ENCODE peak calls at places on chromosome 2, in four cellular contexts. S is A549, K is WTC11, L is K562. Y is an unnamed sample.

GRCh38 chr2:38294597-38294996 is 82.5 kb downstream of the ATL2 start:
- DNase-seq in K (no peak), S (no peak), L (no peak), Y (no peak)

GRCh38 chr2:233189032-233189431 is 62.4 kb upstream of the ATG16L1 start:
- DNase-seq in K (no peak), L (no peak), S (no peak), Y (no peak)

GRCh38 chr2:73896362-73897239 is 3.8 kb downstream of the ACTG2 start:
- DNase-seq in L (no peak), S (no peak), K (no peak), Y (no peak)

GRCh38 chr2:8197101-8197500 is 484.8 kb upstream of the ID2 start:
- DNase-seq in K (no peak), S (no peak), L (no peak), Y (no peak)

GRCh38 chr2:110977388-110977787 is 143.3 kb upstream of the BCL2L11 start:
- DNase-seq in K (no peak), S (no peak), L (no peak), Y (no peak)

GRCh38 chr2:15359716-15360531 is 201.2 kb downstream of the NBAS start:
- DNase-seq in K (no peak), S (peak; percentile 55), L (no peak), Y (peak; percentile 80)

GRCh38 chr2:120768112-120769048 is 32.7 kb downstream of the GLI2 start:
- DNase-seq in K (peak; percentile 14), L (no peak), S (peak; percentile 26), Y (no peak)

GRCh38 chr2:182870227-182870626 is 3.8 kb upstream of the FRZB start:
- DNase-seq in K (peak; percentile 79), S (peak; percentile 52), L (peak; percentile 33), Y (peak; percentile 56)

GRCh38 chr2:145287686-145288085 is 767.8 kb upstream of the ZEB2 start:
- DNase-seq in L (no peak), K (no peak), S (no peak), Y (no peak)

GRCh38 chr2:215364157-215365155 is 52.6 kb downstream of the ATIC start:
- DNase-seq in K (no peak), S (no peak), L (no peak), Y (no peak)

GRCh38 chr2:127671557-127672302 is 3.6 kb downstream of the LIMS2 start:
- DNase-seq in K (no peak), S (no peak), L (no peak), Y (no peak)

GRCh38 chr2:190648289-190649034 is 421 bp upstream of the NAB1 start:
- DNase-seq in K (peak; percentile 65), S (peak; percentile 89), L (peak; percentile 86), Y (peak; percentile 58)

GRCh38 chr2:207473203-207473865 is 56.4 kb upstream of the CREB1 start:
- DNase-seq in K (peak; percentile 40), S (peak; percentile 77), L (no peak), Y (peak; percentile 30)

GRCh38 chr2:105645971-105646370 is 98.7 kb upstream of the NCK2 start:
- DNase-seq in K (no peak), L (no peak), S (no peak), Y (no peak)

GRCh38 chr2:105645031-105645940 is 99.4 kb upstream of the NCK2 start:
- DNase-seq in L (no peak), S (no peak), K (peak; percentile 54), Y (no peak)

GRCh38 chr2:105646423-105647076 is 98.2 kb upstream of the NCK2 start:
- DNase-seq in S (no peak), K (no peak), L (no peak), Y (no peak)

GRCh38 chr2:105643405-105644173 is 101.1 kb upstream of the NCK2 start:
- DNase-seq in L (no peak), S (no peak), K (no peak), Y (peak; percentile 28)

GRCh38 chr2:105644174-105644980 is 100.3 kb upstream of the NCK2 start:
- DNase-seq in L (no peak), S (peak; percentile 43), K (no peak), Y (peak; percentile 41)
- TF ChIP-seq NR3C1 in L (no peak), S (no peak), K (no peak), Y (no peak)

GRCh38 chr2:175366814-175367213 is 185.3 kb upstream of the ATP5MC3 start:
- DNase-seq in S (peak; percentile 47), L (peak; percentile 59), K (peak; percentile 45), Y (peak; percentile 53)
- TF ChIP-seq NR3C1 in S (no peak), L (no peak), K (no peak), Y (no peak)

GRCh38 chr2:85886585-85886984 is 2.2 kb downstream of the ST3GAL5 start:
- DNase-seq in L (no peak), S (peak; percentile 70), K (no peak), Y (no peak)

GRCh38 chr2:85888745-85889647 is at the start of gene ST3GAL5:
- DNase-seq in L (peak; percentile 98), K (peak; percentile 89), S (peak; percentile 92), Y (peak; percentile 73)

GRCh38 chr2:85886141-85886540 is 2.6 kb downstream of the ST3GAL5 start:
- DNase-seq in S (no peak), K (no peak), L (no peak), Y (no peak)

GRCh38 chr2:85888020-85888744 is 608 bp downstream of the ST3GAL5 start:
- DNase-seq in S (no peak), K (peak; percentile 23), L (no peak), Y (no peak)

GRCh38 chr2:85887566-85888019 is 1.2 kb downstream of the ST3GAL5 start:
- DNase-seq in S (peak; percentile 57), L (no peak), K (no peak), Y (no peak)
- TF ChIP-seq NR3C1 in S (no peak), L (no peak), K (no peak), Y (no peak)

GRCh38 chr2:10009811-10010781 is 33.3 kb upstream of the KLF11 start:
- DNase-seq in K (no peak), L (no peak), S (no peak), Y (no peak)
- TF ChIP-seq NR3C1 in K (no peak), L (no peak), S (no peak), Y (no peak)

GRCh38 chr2:239355139-239355538 is 45.7 kb downstream of the HDAC4 start:
- DNase-seq in L (no peak), S (no peak), K (no peak), Y (no peak)
- TF ChIP-seq NR3C1 in L (no peak), S (no peak), K (no peak), Y (no peak)

GRCh38 chr2:17981936-17982335 is 103.5 kb downstream of the KCNS3 start:
- DNase-seq in K (no peak), L (no peak), S (no peak), Y (no peak)

GRCh38 chr2:17976871-17977746 is 98.6 kb downstream of the KCNS3 start:
- DNase-seq in K (no peak), L (no peak), S (no peak), Y (no peak)

GRCh38 chr2:17975401-17975800 is 96.9 kb downstream of the KCNS3 start:
- DNase-seq in K (no peak), L (no peak), S (no peak), Y (no peak)

GRCh38 chr2:17979707-17980106 is 101.2 kb downstream of the KCNS3 start:
- DNase-seq in S (no peak), K (no peak), L (no peak), Y (no peak)
- TF ChIP-seq NR3C1 in S (no peak), K (no peak), L (no peak), Y (no peak)

DNA sequence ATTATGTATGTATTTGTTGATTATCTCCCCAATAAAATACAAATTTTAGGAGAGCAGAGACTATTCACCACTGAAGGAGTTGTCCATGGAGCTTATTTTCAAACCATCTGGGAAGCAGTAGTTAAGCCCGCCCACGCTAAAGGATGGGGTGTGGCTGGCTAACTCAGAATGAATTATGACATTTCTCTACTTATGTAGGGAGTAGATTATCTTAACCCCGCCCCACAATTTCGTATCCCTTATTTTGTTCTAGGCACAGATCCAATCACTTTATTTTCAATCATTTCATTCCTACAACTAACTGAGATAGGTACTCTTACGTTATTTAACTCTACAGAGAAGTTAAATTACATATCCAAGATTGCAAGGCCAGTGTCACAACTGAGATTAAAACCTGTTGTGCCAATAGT is 1.4 kb upstream of the LAPTM4A start:
- DNase-seq in K (no peak), S (peak; percentile 81), L (peak; percentile 82), Y (no peak)
- TF ChIP-seq NR3C1 in K (no peak), S (no peak), L (no peak), Y (no peak)

GRCh38 chr2:181281206-181281832 is 175.9 kb upstream of the ITGA4 start:
- DNase-seq in S (no peak), K (no peak), L (no peak), Y (no peak)
- TF ChIP-seq NR3C1 in S (no peak), K (no peak), L (no peak), Y (no peak)

GRCh38 chr2:227477291-227477690 is 5.3 kb downstream of the AGFG1 start:
- DNase-seq in K (no peak), S (no peak), L (no peak), Y (no peak)

GRCh38 chr2:227472265-227473018 is 486 bp downstream of the AGFG1 start:
- DNase-seq in K (peak; percentile 39), S (no peak), L (peak; percentile 59), Y (no peak)

GRCh38 chr2:227471924-227472264 is at the start of gene AGFG1:
- DNase-seq in S (peak; percentile 88), L (peak; percentile 84), K (peak; percentile 91), Y (peak; percentile 76)

GRCh38 chr2:227474406-227474805 is 2.5 kb downstream of the AGFG1 start:
- DNase-seq in S (no peak), L (no peak), K (no peak), Y (no peak)

GRCh38 chr2:227473019-227473461 is 1.1 kb downstream of the AGFG1 start:
- DNase-seq in S (peak; percentile 72), L (no peak), K (no peak), Y (no peak)
- TF ChIP-seq NR3C1 in S (no peak), L (no peak), K (no peak), Y (no peak)